ENCODE peak calls at places on chromosomes 2 and 18, in four cellular contexts. B, P, I and R are unnamed samples.

GRCh38 chr2:101398026-101398830 is 10.9 kb upstream of the CREG2 start:
- DNase-seq in B (no peak), P (no peak), I (no peak), R (no peak)

GRCh38 chr18:54529444-54529843 is 61.6 kb upstream of the DYNAP start:
- DNase-seq in B (no peak), P (no peak), I (no peak), R (no peak)

GRCh38 chr2:111046670-111047069 is 74.0 kb upstream of the BCL2L11 start:
- DNase-seq in B (no peak), P (no peak), I (no peak), R (no peak)

GRCh38 chr2:55555977-55556376 is 36.5 kb downstream of the CFAP36 start:
- DNase-seq in B (no peak), P (no peak), I (peak), R (no peak)

GRCh38 chr2:125004091-125004800 is 979.2 kb downstream of the CNTNAP5 start:
- DNase-seq in B (no peak), P (no peak), I (no peak), R (no peak)

GRCh38 chr2:234241656-234242445 is 191.3 kb downstream of the SPP2 start:
- DNase-seq in B (no peak), P (no peak), I (no peak), R (no peak)

GRCh38 chr18:77105021-77105420 is 27.6 kb downstream of the MBP start:
- DNase-seq in B (no peak), P (no peak), I (no peak), R (no peak)

GRCh38 chr2:915979-916378 is 34.7 kb upstream of the SNTG2 start:
- DNase-seq in B (no peak), P (no peak), I (no peak), R (no peak)

GRCh38 chr18:29309352-29309751 is 1132.4 kb upstream of the CDH2 start:
- DNase-seq in B (no peak), P (no peak), I (peak), R (no peak)

GRCh38 chr18:21243041-21243431 is 1.0 kb downstream of the GREB1L start:
- DNase-seq in B (no peak), P (no peak), I (peak), R (no peak)

GRCh38 chr2:171529914-171530313 is 7.6 kb downstream of the CYBRD1 start:
- DNase-seq in B (no peak), P (no peak), I (no peak), R (no peak)

GRCh38 chr2:224918626-224919471 is 123.4 kb downstream of the DOCK10 start:
- DNase-seq in B (no peak), P (no peak), I (no peak), R (no peak)

GRCh38 chr2:128423788-128424165 is 105.1 kb upstream of the HS6ST1 start:
- DNase-seq in B (no peak), P (no peak), I (no peak), R (no peak)

GRCh38 chr2:220764246-220764645 is 807.9 kb downstream of the EPHA4 start:
- DNase-seq in B (no peak), P (no peak), I (no peak), R (no peak)

GRCh38 chr2:24359701-24360049 is 661 bp downstream of the ITSN2 start:
- DNase-seq in B (peak), P (peak), I (peak), R (no peak)

GRCh38 chr2:29614295-29614830 is 307.0 kb downstream of the ALK start:
- DNase-seq in B (no peak), P (no peak), I (no peak), R (no peak)

GRCh38 chr2:88190808-88191721 is 20.9 kb downstream of the THNSL2 start:
- DNase-seq in B (no peak), P (no peak), I (no peak), R (no peak)

GRCh38 chr2:207833265-207833751 is 63.6 kb upstream of the FZD5 start:
- DNase-seq in B (no peak), P (no peak), I (peak), R (no peak)

GRCh38 chr2:122078451-122078850 is 323.0 kb downstream of the TSN start:
- DNase-seq in B (no peak), P (no peak), I (no peak), R (no peak)

GRCh38 chr2:209331291-209331844 is 92.5 kb upstream of the MAP2 start:
- DNase-seq in B (no peak), P (peak), I (no peak), R (no peak)